ENCODE peak calls at places on chromosome 15, in nine cellular contexts. H is GM23248, S is hepatocyte, Y is neural progenitor cell, F is SK-N-SH, T is PC-3, B is GM23338, A is MM.1S, R is OCI-LY7. E is an unnamed sample.

GRCh38 chr15:58401991-58402649 is 29.7 kb upstream of the LIPC start:
- DNase-seq in H (no peak), F (no peak), R (no peak), Y (no peak), A (no peak), T (no peak), S (peak), B (no peak), E (no peak)

GRCh38 chr15:71366522-71366921 is 251.3 kb downstream of the THSD4 start:
- DNase-seq in T (no peak), A (no peak), B (no peak), R (no peak), Y (no peak), S (no peak), H (no peak), F (no peak), E (no peak)

GRCh38 chr15:29968099-29968892 is 114.5 kb upstream of the GOLGA8J start:
- DNase-seq in F (peak), H (peak), B (peak), Y (peak), S (peak), T (peak), R (no peak), A (no peak), E (no peak)

GRCh38 chr15:25971053-25971452 is 107.9 kb upstream of the ATP10A start:
- DNase-seq in R (no peak), A (no peak), T (no peak), Y (no peak), B (no peak), S (no peak), H (peak), F (no peak), E (no peak)

GRCh38 chr15:67413770-67414429 is 107.0 kb upstream of the C15orf61 start:
- DNase-seq in H (peak), F (no peak), R (no peak), Y (no peak), A (no peak), B (no peak), S (peak), T (peak), E (peak)

GRCh38 chr15:33737687-33738606 is 230.3 kb upstream of the CHRM5 start:
- DNase-seq in F (peak), A (peak), B (peak), T (peak), R (peak), S (peak), H (peak), Y (peak), E (peak)

GRCh38 chr15:32904448-32904847 is 186.6 kb downstream of the GREM1 start:
- DNase-seq in F (no peak), B (no peak), Y (no peak), A (no peak), S (no peak), T (no peak), H (no peak), R (no peak), E (no peak)

GRCh38 chr15:68646156-68646555 is 67.4 kb downstream of the CORO2B start:
- DNase-seq in Y (no peak), A (no peak), S (no peak), T (no peak), B (no peak), H (no peak), R (no peak), F (no peak), E (no peak)

GRCh38 chr15:92226020-92226612 is 167.6 kb upstream of the ST8SIA2 start:
- DNase-seq in H (peak), R (peak), B (peak), T (peak), Y (peak), A (no peak), F (peak), S (peak), E (peak)

GRCh38 chr15:55526559-55527036 is 18.6 kb upstream of the DNAAF4 start:
- DNase-seq in S (peak), R (peak), T (peak), Y (peak), A (peak), H (peak), B (peak), F (peak), E (peak)

GRCh38 chr15:85589873-85590272 is 204.9 kb downstream of the KLHL25 start:
- DNase-seq in Y (no peak), T (peak), R (no peak), B (no peak), A (no peak), F (no peak), S (peak), H (peak), E (no peak)
- TF ChIP-seq EZH2phosphoT487 in Y (no peak), T (no peak), R (no peak), B (no peak), A (no peak), F (no peak), S (no peak), H (no peak), E (no peak)

DNA sequence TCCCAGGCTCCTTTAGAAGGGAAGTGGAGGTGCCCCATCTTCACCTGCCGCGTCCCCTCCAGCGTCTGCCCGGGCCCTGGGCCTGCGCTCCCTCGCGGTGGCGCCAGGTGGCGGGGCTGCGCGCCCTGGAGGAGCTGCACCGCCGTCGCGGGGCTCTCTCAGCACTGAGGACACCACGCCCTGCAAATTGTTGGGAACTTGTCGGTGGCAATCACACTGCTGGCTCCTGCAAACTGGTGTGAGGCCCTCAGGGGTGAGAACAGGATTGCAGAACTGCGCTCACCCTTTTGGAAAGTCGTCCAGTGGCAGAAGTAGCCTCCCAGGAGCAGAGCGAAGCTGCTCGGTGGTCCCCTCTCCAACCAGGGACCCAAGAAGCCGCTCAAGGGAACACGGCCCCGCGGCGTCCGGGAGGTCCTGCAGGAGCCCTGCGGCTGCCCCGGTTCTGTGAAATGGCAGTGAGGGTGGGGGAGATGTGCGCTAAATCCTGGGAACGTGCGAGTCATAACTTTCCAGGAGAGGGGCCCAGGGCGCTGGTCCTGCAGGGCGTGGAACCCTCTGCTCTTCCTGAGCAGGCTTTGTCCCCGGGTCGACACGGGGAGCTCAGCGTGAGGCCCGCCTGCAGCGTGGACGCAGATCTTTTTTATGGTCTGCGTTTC is 995 bp upstream of the LRRK1 start:
- DNase-seq in H (peak), B (peak), F (peak), Y (peak), S (peak), A (peak), T (peak), R (peak), E (peak)
- TF ChIP-seq EZH2phosphoT487 in H (no peak), B (no peak), F (no peak), Y (no peak), S (no peak), A (no peak), T (no peak), R (no peak), E (no peak)

GRCh38 chr15:70054366-70054765 is 43.4 kb downstream of the TLE3 start:
- DNase-seq in S (no peak), Y (no peak), H (no peak), F (no peak), B (no peak), T (no peak), R (no peak), A (no peak), E (no peak)

GRCh38 chr15:70051948-70052633 is 45.6 kb downstream of the TLE3 start:
- DNase-seq in S (no peak), A (no peak), F (no peak), R (no peak), Y (no peak), T (no peak), H (no peak), B (no peak), E (no peak)

GRCh38 chr15:70054884-70055387 is 42.8 kb downstream of the TLE3 start:
- DNase-seq in B (no peak), R (no peak), A (no peak), H (no peak), F (no peak), T (no peak), Y (no peak), S (no peak), E (no peak)

GRCh38 chr15:70053703-70054229 is 44.0 kb downstream of the TLE3 start:
- DNase-seq in T (no peak), S (no peak), F (no peak), B (no peak), A (no peak), R (no peak), Y (no peak), H (no peak), E (no peak)

DNA sequence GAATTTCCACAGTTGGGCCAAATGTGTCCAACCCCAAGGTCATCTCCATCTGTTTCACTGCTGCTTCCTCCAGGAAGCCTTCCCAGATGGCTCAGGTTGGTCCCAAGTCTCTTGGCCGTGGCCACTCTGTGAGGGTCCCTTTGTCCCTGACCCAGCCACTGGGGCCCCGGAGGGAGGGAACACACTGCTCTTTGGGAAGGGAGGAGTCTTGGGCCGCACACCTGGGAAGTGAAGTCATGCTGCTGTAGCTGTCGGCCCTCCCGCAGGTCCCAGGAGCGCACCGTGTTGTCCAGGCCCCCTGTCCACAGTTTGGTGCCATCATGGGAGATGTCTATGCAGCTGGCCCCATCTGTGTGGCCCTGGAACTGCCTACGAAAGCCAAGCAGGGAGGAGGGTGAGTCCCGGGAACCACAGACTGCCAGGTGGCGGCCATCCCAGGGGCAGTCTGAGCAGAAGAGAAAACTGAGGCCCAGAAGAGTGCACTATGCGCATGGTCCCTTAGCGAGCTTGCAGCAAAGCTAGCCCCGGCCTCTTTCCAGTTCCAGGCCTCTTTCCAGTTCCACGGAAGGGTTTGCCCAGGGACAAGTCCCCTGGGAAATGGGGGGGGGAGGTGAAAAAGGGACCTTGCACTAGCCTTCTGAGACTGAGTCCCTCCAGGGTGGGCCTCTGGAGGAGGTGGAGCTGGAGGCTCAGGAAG is 44.6 kb downstream of the TLE3 start:
- DNase-seq in H (no peak), R (no peak), F (no peak), T (no peak), A (no peak), S (no peak), Y (no peak), B (no peak), E (no peak)
- TF ChIP-seq EZH2phosphoT487 in H (no peak), R (no peak), F (no peak), T (no peak), A (no peak), S (no peak), Y (no peak), B (no peak), E (no peak)

DNA sequence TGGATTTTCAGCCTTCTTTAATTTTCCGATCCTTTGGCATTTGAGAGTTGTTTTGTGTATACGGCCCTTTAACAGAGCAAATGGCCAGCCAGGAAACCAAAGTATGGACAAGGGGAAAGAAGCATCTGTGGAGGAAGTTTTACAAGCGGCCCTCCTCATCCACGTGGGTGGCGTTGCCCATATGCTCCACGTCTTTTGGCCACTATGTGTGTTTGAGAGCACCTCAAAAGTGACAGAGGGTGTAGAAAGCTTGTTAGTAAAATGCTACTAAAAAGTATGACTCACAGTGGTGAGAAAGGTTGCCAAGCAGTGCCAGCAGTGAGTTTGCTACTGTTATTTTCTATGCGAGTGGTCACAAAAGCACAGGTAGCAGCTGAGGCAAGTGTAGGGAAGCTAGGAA is 451.8 kb upstream of the NPAP1 start:
- DNase-seq in A (no peak), B (no peak), S (no peak), H (no peak), R (no peak), T (no peak), F (no peak), Y (no peak), E (no peak)
- TF ChIP-seq EZH2phosphoT487 in A (no peak), B (no peak), S (no peak), H (no peak), R (no peak), T (no peak), F (no peak), Y (no peak), E (no peak)

GRCh38 chr15:44593042-44593736 is 56.2 kb downstream of the EIF3J start:
- DNase-seq in Y (no peak), T (peak), B (no peak), H (peak), S (no peak), R (peak), A (peak), F (peak), E (peak)
- TF ChIP-seq EZH2phosphoT487 in Y (no peak), T (no peak), B (no peak), H (no peak), S (no peak), R (no peak), A (no peak), F (no peak), E (no peak)

GRCh38 chr15:62834686-62835279 is 207.8 kb upstream of the TPM1 start:
- DNase-seq in A (no peak), H (no peak), F (no peak), B (no peak), S (no peak), T (no peak), R (no peak), Y (no peak), E (no peak)
- TF ChIP-seq EZH2phosphoT487 in A (no peak), H (no peak), F (no peak), B (no peak), S (no peak), T (no peak), R (no peak), Y (no peak), E (no peak)

DNA sequence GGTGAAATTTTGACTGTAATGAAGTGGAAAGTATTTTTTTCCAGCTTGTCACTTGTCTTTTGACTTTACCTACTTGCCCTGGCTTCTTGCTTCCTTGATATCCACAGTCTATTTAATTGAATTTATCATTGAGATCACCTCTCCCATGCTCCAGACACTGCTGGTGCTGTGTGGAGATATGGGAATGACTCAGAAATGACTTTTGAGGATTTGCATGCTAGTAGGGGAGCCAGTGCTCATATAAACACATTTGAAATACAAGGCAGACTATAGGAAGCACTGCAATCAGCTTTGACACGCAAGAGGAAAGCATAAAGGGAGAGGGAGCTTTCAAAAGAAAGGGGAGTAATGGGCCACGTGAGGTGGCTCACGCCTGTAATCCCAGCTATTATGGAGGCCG is 7.3 kb upstream of the TRPM1 start:
- DNase-seq in T (no peak), R (no peak), F (no peak), B (no peak), S (no peak), H (no peak), A (no peak), Y (no peak), E (no peak)
- TF ChIP-seq EZH2phosphoT487 in T (no peak), R (no peak), F (no peak), B (no peak), S (no peak), H (no peak), A (no peak), Y (no peak), E (no peak)

GRCh38 chr15:78457101-78457500 is 19.1 kb downstream of the IREB2 start:
- DNase-seq in Y (no peak), S (no peak), A (no peak), F (peak), T (peak), R (no peak), B (no peak), H (peak), E (no peak)
- TF ChIP-seq EZH2phosphoT487 in Y (no peak), S (no peak), A (no peak), F (no peak), T (no peak), R (no peak), B (no peak), H (no peak), E (no peak)

GRCh38 chr15:42737529-42738328 is 801 bp upstream of the CDAN1 start:
- DNase-seq in B (no peak), Y (no peak), R (no peak), S (no peak), A (peak), T (peak), F (no peak), H (peak), E (peak)
- TF ChIP-seq EZH2phosphoT487 in B (no peak), Y (no peak), R (no peak), S (no peak), A (no peak), T (no peak), F (no peak), H (no peak), E (no peak)

E was measured in HCT116.